ENCODE peak calls at places on chromosomes 4 and X, in seven cellular contexts. V is mammary epithelial cell, H is fibroblast of lung, Q is OCI-LY7, K is body of pancreas, O is Peyer's patch, Z is sigmoid colon. G is an unnamed sample.
A peak's percentile ranks its signal among the peaks of the same experiment; 100 is the strongest.

GRCh38 chrX:48514126-48514806 is 5.5 kb downstream of the PORCN start:
- DNase-seq in K (no peak), H (no peak), Q (no peak), V (peak; percentile 55), Z (no peak), O (no peak), G (no peak)

GRCh38 chr4:187065836-187066235 is 342.2 kb upstream of the FAT1 start:
- DNase-seq in Z (no peak), Q (no peak), H (no peak), V (no peak), K (no peak), O (no peak), G (no peak)

GRCh38 chr4:143512978-143513313 is 556 bp upstream of the SMARCA5 start:
- DNase-seq in H (no peak), V (no peak), K (no peak), Q (no peak), O (no peak), Z (no peak), G (no peak)

GRCh38 chr4:103904126-103904525 is 184.3 kb upstream of the TACR3 start:
- DNase-seq in Z (no peak), H (peak; percentile 37), Q (no peak), K (no peak), V (peak; percentile 8), O (no peak), G (no peak)

GRCh38 chr4:188206783-188207182 is 67.5 kb downstream of the TRIML1 start:
- DNase-seq in V (no peak), Q (no peak), O (no peak), H (no peak), K (no peak), Z (no peak), G (no peak)

GRCh38 chr4:123986268-123986798 is 589.7 kb downstream of the SPRY1 start:
- DNase-seq in Q (no peak), H (peak; percentile 96), K (no peak), V (peak; percentile 76), Z (peak; percentile 88), O (no peak), G (peak; percentile 55)

GRCh38 chr4:86895692-86896488 is 3.7 kb upstream of the C4orf36 start:
- DNase-seq in O (no peak), H (peak; percentile 64), K (no peak), V (peak; percentile 67), Q (peak; percentile 73), Z (no peak), G (no peak)

GRCh38 chr4:143188325-143189088 is 3.8 kb downstream of the USP38 start:
- DNase-seq in K (no peak), Q (no peak), H (no peak), O (no peak), V (peak; percentile 21), Z (no peak), G (no peak)

GRCh38 chr4:99705891-99706290 is 48.3 kb upstream of the C4orf54 start:
- DNase-seq in V (no peak), O (no peak), K (no peak), Z (no peak), Q (no peak), H (no peak), G (no peak)

GRCh38 chr4:119835511-119835910 is 206.9 kb upstream of the PDE5A start:
- DNase-seq in K (no peak), Z (no peak), H (no peak), V (no peak), Q (no peak), O (no peak), G (no peak)

GRCh38 chrX:46574337-46574940 is 874 bp downstream of the CHST7 start:
- DNase-seq in H (peak; percentile 39), Z (no peak), K (no peak), Q (peak; percentile 44), V (peak; percentile 34), O (no peak), G (peak; percentile 80)

GRCh38 chr4:116361782-116362181 is 723.6 kb downstream of the TRAM1L1 start:
- DNase-seq in Z (no peak), H (peak; percentile 2), K (no peak), V (peak; percentile 71), O (no peak), Q (no peak), G (no peak)

GRCh38 chrX:386239-386767 is 404 bp downstream of the PPP2R3B start:
- DNase-seq in H (no peak), V (no peak), O (no peak), Q (peak; percentile 57), K (peak; percentile 24), Z (no peak), G (no peak)

GRCh38 chrX:154019633-154020499 is at the start of gene IRAK1:
- DNase-seq in V (peak; percentile 45), Q (peak; percentile 73), H (peak; percentile 57), O (peak; percentile 42), Z (no peak), K (peak; percentile 54), G (peak; percentile 73)

GRCh38 chr4:150961566-150961965 is 53.5 kb downstream of the LRBA start:
- DNase-seq in Q (no peak), K (no peak), O (no peak), V (no peak), Z (no peak), H (no peak), G (no peak)

GRCh38 chr4:174681723-174682300 is 147.2 kb downstream of the GLRA3 start:
- DNase-seq in H (peak; percentile 75), Q (no peak), Z (no peak), K (no peak), V (peak; percentile 9), O (no peak), G (no peak)

GRCh38 chr4:7705602-7706001 is 234.1 kb downstream of the AFAP1 start:
- DNase-seq in K (no peak), H (no peak), O (no peak), Z (no peak), Q (no peak), V (no peak), G (peak; percentile 46)

GRCh38 chr4:172411180-172411579 is 598.0 kb downstream of the GALNTL6 start:
- DNase-seq in K (no peak), Q (no peak), V (peak; percentile 12), O (no peak), H (no peak), Z (no peak), G (no peak)

GRCh38 chr4:15690020-15690809 is 8.6 kb downstream of the FAM200B start:
- DNase-seq in Z (no peak), V (peak; percentile 88), O (no peak), Q (no peak), H (peak; percentile 98), K (no peak), G (no peak)

GRCh38 chrX:119647552-119648420 is 41.6 kb upstream of the NKRF start:
- DNase-seq in Q (no peak), O (no peak), K (no peak), H (no peak), Z (no peak), V (no peak), G (peak; percentile 21)

GRCh38 chr4:38663021-38663800 is 788 bp upstream of the KLF3 start:
- DNase-seq in O (no peak), K (no peak), H (peak; percentile 44), V (no peak), Z (peak; percentile 80), Q (peak; percentile 44), G (no peak)

DNA sequence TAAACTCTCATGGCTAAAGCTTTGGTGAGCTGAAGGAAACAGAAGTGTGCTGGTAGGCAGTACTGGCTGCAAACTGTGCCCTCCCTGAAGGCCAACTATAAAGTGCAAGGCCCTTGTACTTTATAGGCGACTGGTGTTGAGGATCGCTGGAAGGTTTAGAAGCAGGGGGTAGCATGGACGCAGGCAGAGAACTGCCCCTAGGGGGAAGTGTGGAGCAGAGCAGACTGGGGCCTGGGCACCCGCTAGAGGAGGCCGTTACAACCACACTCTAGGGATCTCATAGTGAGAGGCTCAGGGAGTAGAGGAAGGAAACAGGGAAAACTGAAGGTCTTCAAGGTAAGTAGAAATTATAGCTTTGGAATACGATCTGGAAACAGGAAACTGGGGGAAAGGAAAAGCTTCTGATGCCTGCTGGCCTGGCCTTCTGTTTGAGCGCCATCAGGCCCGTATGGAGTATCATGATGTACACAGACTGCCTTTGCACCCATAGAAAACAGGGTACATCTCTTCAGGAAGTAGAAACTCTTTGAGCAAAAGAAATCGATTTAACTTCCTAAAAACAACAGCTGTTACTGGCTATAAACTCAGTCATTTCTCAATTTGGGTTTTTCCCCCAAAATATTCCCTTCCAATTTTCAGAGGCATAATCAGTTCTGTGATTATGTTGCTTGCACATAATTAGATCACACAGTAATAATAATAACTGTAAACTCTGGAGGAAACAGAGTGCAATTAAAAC is 23.9 kb upstream of the TMSB4X start:
- DNase-seq in V (no peak), K (no peak), Q (peak; percentile 84), Z (no peak), O (peak; percentile 76), H (no peak), G (no peak)
- TF ChIP-seq CTCF in V (peak; percentile 58), K (no peak), Q (peak; percentile 85), Z (no peak), O (peak; percentile 48), H (no peak), G (no peak)

GRCh38 chr4:147776600-147777175 is 44.8 kb downstream of the ARHGAP10 start:
- DNase-seq in Z (no peak), O (no peak), Q (no peak), H (no peak), K (no peak), V (no peak), G (no peak)
- H3K27ac ChIP-seq in Z (no peak overlapping the region), O (no peak overlapping the region), Q (no peak overlapping the region), H (no peak overlapping the region), K (no peak overlapping the region), V (no peak overlapping the region), G (no peak overlapping the region)

DNA sequence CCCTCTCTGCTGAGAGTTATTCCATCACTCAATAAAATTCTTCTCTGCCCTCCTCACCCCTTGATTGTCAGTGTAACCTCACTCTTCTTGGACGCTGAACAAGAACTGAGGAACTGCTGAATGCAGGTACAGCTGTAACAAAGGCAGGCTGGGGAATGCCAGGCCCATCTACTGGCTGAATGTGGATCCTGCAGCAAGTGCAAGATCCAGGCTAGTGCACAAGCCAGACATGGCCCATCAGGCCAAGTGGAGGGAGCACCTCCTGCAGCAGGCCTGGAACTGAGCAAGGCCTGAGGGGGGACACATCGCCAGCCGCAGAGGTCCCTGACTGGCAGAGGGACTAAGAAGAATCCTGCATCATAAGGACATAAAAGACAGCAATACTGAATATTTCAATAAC is 411.8 kb upstream of the PCDH10 start:
- DNase-seq in Z (no peak), K (no peak), O (no peak), H (no peak), Q (no peak), V (no peak), G (no peak)
- TF ChIP-seq CTCF in Z (no peak), K (no peak), O (no peak), H (no peak), Q (no peak), V (peak; percentile 41), G (no peak)

GRCh38 chr4:140211693-140212092 is 57.7 kb upstream of the MAML3 start:
- DNase-seq in O (no peak), H (no peak), Q (no peak), Z (no peak), V (no peak), K (no peak), G (no peak)

GRCh38 chr4:140213116-140213515 is 59.1 kb upstream of the MAML3 start:
- DNase-seq in H (no peak), K (no peak), Z (no peak), V (peak; percentile 25), O (no peak), Q (no peak), G (no peak)

GRCh38 chr4:140212171-140212570 is 58.2 kb upstream of the MAML3 start:
- DNase-seq in K (no peak), H (no peak), Q (no peak), V (no peak), Z (no peak), O (no peak), G (no peak)

GRCh38 chr4:140212646-140213045 is 58.7 kb upstream of the MAML3 start:
- DNase-seq in O (no peak), K (no peak), Z (no peak), Q (no peak), H (no peak), V (no peak), G (no peak)

GRCh38 chr4:140213736-140214135 is 59.8 kb upstream of the MAML3 start:
- DNase-seq in Q (no peak), V (peak; percentile 51), O (no peak), K (no peak), Z (no peak), H (peak; percentile 71), G (no peak)
- H3K27ac ChIP-seq in Q (no peak overlapping the region), V (no peak overlapping the region), O (no peak overlapping the region), K (no peak overlapping the region), Z (no peak overlapping the region), H (no peak overlapping the region), G (no peak overlapping the region)